ENCODE peak calls at places on chromosomes 6 and 20, in four cellular contexts. V is OCI-LY7, A is SK-N-SH, H is GM23338. R is an unnamed sample. For H3K36me3, the result is how much of the 10 kb centered on the place peaks cover.

GRCh38 chr6:41013473-41014153 is 25.4 kb downstream of the UNC5CL start:
- DNase-seq in A (no peak), V (no peak), H (no peak), R (no peak)

GRCh38 chr20:62141397-62142251 is 1.6 kb downstream of the PSMA7 start:
- DNase-seq in A (peak), V (peak), H (peak), R (peak)

GRCh38 chr20:37956099-37956498 is 53.2 kb downstream of the VSTM2L start:
- DNase-seq in V (no peak), H (no peak), A (no peak), R (no peak)

GRCh38 chr6:28940859-28941680 is 17.3 kb upstream of the TRIM27 start:
- DNase-seq in H (peak), A (no peak), V (peak), R (peak)

GRCh38 chr6:116557863-116558262 is 4.3 kb downstream of the CALHM4 start:
- DNase-seq in H (peak), V (no peak), A (no peak), R (peak)

GRCh38 chr6:25041676-25042598 is 106.2 kb upstream of the RIPOR2 start:
- DNase-seq in H (peak), A (no peak), V (peak), R (no peak)

GRCh38 chr6:97822632-97823031 is 539.6 kb upstream of the MMS22L start:
- DNase-seq in A (no peak), V (no peak), H (no peak), R (no peak)

GRCh38 chr6:112193111-112193510 is 61.3 kb downstream of the LAMA4 start:
- DNase-seq in A (no peak), H (no peak), V (no peak), R (no peak)

DNA sequence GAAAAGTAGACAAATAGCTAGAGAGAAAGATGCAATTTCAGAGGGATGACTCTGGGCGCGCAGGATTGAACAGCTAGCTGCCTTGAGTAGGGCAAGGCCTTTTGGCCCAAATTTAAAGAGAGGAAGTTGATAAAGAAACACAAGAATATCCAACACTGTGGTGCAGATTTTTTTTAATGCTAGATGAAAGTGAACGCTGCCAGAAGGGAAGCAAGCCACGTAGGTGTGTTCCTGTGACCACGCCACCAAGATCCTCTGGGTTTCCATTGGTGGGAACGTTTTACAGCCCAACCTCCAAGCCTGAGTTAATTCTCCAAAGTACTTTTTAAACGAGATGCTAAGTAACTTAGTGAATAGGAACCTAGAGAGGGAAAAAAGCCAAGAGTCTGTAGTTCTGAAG is 8.0 kb downstream of the LY86 start:
- DNase-seq in H (no peak), A (no peak), V (no peak), R (no peak)
- TF ChIP-seq EZH2phosphoT487 in H (no peak), A (no peak), V (no peak), R (no peak)

DNA sequence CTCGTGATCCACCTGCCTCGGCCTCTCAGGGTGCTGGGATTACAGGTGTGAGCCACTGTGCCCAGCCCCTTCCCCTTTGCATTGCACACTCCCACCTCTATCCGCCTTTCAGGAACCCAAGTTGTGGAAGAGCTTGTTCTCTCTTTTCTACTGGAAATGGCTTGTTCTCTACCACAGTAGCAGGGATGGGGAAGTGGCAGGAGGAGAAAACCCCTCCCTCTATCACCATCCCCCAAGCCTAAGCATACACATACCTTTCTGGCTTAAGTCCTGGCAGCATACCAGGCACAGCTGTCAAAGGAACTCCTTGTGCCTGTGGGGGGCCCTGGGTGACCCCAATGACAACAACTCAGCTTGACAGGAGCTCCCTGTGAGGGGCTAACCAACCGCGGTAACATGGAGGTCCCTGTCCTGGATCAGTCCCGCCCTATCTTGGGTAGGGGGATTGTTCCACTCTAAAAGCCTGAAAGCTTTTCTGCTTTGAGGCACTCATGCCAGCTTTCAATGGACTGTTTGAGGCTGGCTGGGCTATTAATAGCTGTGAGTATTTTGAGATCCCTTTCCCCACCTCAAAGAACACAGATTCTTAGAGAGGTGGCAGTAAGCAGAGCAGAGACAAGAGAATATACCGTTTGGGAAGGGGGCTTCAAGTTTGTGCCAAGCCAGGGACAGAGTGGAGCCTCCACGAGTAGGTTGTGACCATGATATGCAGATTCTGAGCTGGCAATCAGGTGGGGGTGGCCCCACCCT is 2.3 kb downstream of the KLHDC3 start:
- DNase-seq in V (no peak), A (no peak), H (no peak), R (no peak)
- H3K36me3 ChIP-seq in V (under half), A (under half), H (under half), R (under half)

GRCh38 chr6:72861935-72862432 is 240.1 kb downstream of the KCNQ5 start:
- DNase-seq in A (no peak), H (no peak), V (no peak), R (peak)

GRCh38 chr6:72864236-72864635 is 242.4 kb downstream of the KCNQ5 start:
- DNase-seq in A (no peak), H (no peak), V (no peak), R (no peak)

GRCh38 chr6:72863106-72863505 is 241.2 kb downstream of the KCNQ5 start:
- DNase-seq in V (no peak), H (no peak), A (no peak), R (no peak)

GRCh38 chr6:72864799-72865198 is 242.9 kb downstream of the KCNQ5 start:
- DNase-seq in A (no peak), H (no peak), V (no peak), R (peak)

GRCh38 chr6:72865467-72865866 is 243.6 kb downstream of the KCNQ5 start:
- DNase-seq in H (no peak), A (no peak), V (no peak), R (peak)
- TF ChIP-seq EZH2phosphoT487 in H (no peak), A (no peak), V (no peak), R (no peak)

GRCh38 chr6:42068872-42069522 is 18.7 kb downstream of the TAF8 start:
- DNase-seq in V (no peak), A (no peak), H (no peak), R (no peak)
- H3K36me3 ChIP-seq in V (half or more), A (under half), H (under half), R (under half)

GRCh38 chr6:136549359-136550044 is 720 bp downstream of the MAP7 start:
- DNase-seq in V (no peak), A (peak), H (peak), R (peak)

GRCh38 chr6:136547336-136547735 is 2.9 kb downstream of the MAP7 start:
- DNase-seq in A (peak), V (no peak), H (peak), R (peak)

GRCh38 chr6:136547871-136548270 is 2.4 kb downstream of the MAP7 start:
- DNase-seq in A (no peak), V (no peak), H (no peak), R (no peak)

GRCh38 chr6:136550045-136550329 is 235 bp downstream of the MAP7 start:
- DNase-seq in H (no peak), A (peak), V (no peak), R (peak)

GRCh38 chr6:136548582-136549330 is 1.5 kb downstream of the MAP7 start:
- DNase-seq in H (no peak), V (no peak), A (no peak), R (no peak)
- TF ChIP-seq EZH2phosphoT487 in H (no peak), V (no peak), A (no peak), R (no peak)

GRCh38 chr6:169763308-169763707 is 11.9 kb downstream of the ERMARD start:
- DNase-seq in V (no peak), H (no peak), A (no peak), R (no peak)

GRCh38 chr6:169766232-169766631 is 14.8 kb downstream of the ERMARD start:
- DNase-seq in A (no peak), V (no peak), H (no peak), R (no peak)

GRCh38 chr6:169766921-169767736 is 15.7 kb downstream of the ERMARD start:
- DNase-seq in A (no peak), V (no peak), H (no peak), R (no peak)

DNA sequence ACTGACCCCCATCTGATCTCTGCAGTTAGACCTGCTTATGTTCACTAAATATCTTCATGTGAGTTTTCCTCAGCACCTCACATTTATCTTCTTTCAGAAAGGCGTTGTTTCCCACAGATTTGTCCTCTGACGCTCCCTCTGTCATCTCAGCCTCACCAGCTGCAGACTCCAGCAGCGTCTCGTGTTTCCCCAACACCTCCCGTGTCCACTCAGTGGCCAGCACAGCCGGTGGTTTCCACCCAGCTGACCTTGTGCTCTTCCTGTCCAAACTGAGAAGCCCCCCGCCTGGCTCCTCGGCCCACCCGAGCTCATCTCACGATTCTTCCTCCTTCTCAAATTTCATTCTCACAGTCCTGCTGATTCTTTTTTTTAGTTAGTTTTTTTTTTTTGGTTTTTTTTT is 12.5 kb downstream of the ERMARD start:
- DNase-seq in H (no peak), V (no peak), A (no peak), R (no peak)
- H3K36me3 ChIP-seq in H (under half), V (half or more), A (under half), R (under half)

GRCh38 chr6:13187692-13188091 is 140.6 kb downstream of the TBC1D7 start:
- DNase-seq in A (no peak), H (no peak), V (no peak), R (no peak)
- TF ChIP-seq EZH2phosphoT487 in A (no peak), H (no peak), V (no peak), R (no peak)

GRCh38 chr6:53086302-53086701 is 21.1 kb downstream of the FBXO9 start:
- DNase-seq in H (no peak), V (no peak), A (no peak), R (no peak)
- H3K36me3 ChIP-seq in H (under half), V (half or more), A (half or more), R (half or more)

R was measured in GM23248.